ENCODE peak calls at places on chromosomes 5 and 9, in four cellular contexts. P is GM12878, B is K562, L is SK-N-SH. U is an unnamed sample.

GRCh38 chr9:90864779-90865178 is 63.2 kb downstream of the SYK start:
- DNase-seq in L (no peak), B (no peak), P (no peak), U (no peak)

GRCh38 chr9:115691686-115692085 is 461.9 kb upstream of the PAPPA start:
- DNase-seq in B (no peak), L (no peak), P (no peak), U (no peak)

GRCh38 chr9:137357166-137357565 is 55.1 kb upstream of the NRARP start:
- DNase-seq in L (no peak), P (no peak), B (no peak), U (no peak)

GRCh38 chr5:170138273-170138672 is 32.6 kb downstream of the FOXI1 start:
- DNase-seq in P (no peak), L (no peak), B (no peak), U (no peak)

GRCh38 chr9:125701351-125701750 is 5.7 kb downstream of the MAPKAP1 start:
- DNase-seq in B (no peak), P (no peak), L (no peak), U (no peak)

GRCh38 chr5:95701074-95701473 is 18.3 kb upstream of the SPATA9 start:
- DNase-seq in P (no peak), L (peak; percentile 44), B (no peak), U (no peak)

GRCh38 chr5:873328-873727 is 19.3 kb downstream of the BRD9 start:
- DNase-seq in B (no peak), L (no peak), P (peak; percentile 9), U (no peak)

GRCh38 chr5:109653840-109654239 is 35.9 kb upstream of the MAN2A1 start:
- DNase-seq in L (no peak), P (no peak), B (no peak), U (no peak)

GRCh38 chr9:69195681-69196080 is 21.6 kb downstream of the TJP2 start:
- DNase-seq in B (no peak), P (no peak), L (no peak), U (no peak)

GRCh38 chr5:63820557-63820956 is 141.7 kb downstream of the HTR1A start:
- DNase-seq in P (no peak), B (no peak), L (no peak), U (no peak)

GRCh38 chr9:138047469-138048040 is 170.0 kb downstream of the CACNA1B start:
- DNase-seq in B (no peak), L (peak; percentile 7), P (no peak), U (no peak)

GRCh38 chr5:67268233-67269011 is 71.8 kb upstream of the CD180 start:
- DNase-seq in B (no peak), L (peak; percentile 72), P (no peak), U (peak; percentile 62)

GRCh38 chr5:9888517-9888916 is 258.4 kb upstream of the TAS2R1 start:
- DNase-seq in B (no peak), P (no peak), L (no peak), U (no peak)

GRCh38 chr5:170746081-170746951 is 37.2 kb upstream of the GABRP start:
- DNase-seq in B (no peak), P (no peak), L (no peak), U (no peak)

GRCh38 chr9:78578016-78578555 is 281.2 kb downstream of the PSAT1 start:
- DNase-seq in P (no peak), B (no peak), L (no peak), U (no peak)

GRCh38 chr5:93582677-93583524 is at the start of gene NR2F1:
- DNase-seq in P (no peak), B (peak; percentile 79), L (peak; percentile 80), U (peak; percentile 99)

GRCh38 chr9:110797611-110798010 is 129.0 kb downstream of the MUSK start:
- DNase-seq in B (no peak), P (no peak), L (no peak), U (no peak)

GRCh38 chr9:110602281-110602680 is 22.7 kb upstream of the SVEP1 start:
- DNase-seq in B (no peak), P (no peak), L (no peak), U (no peak)

GRCh38 chr9:136533775-136534157 is 12.1 kb downstream of the NOTCH1 start:
- DNase-seq in B (no peak), P (no peak), L (no peak), U (no peak)

GRCh38 chr9:36949470-36949869 is 84.6 kb downstream of the PAX5 start:
- DNase-seq in P (no peak), L (no peak), B (no peak), U (no peak)

GRCh38 chr5:167814828-167815227 is 476.6 kb upstream of the WWC1 start:
- DNase-seq in P (no peak), B (no peak), L (no peak), U (no peak)

GRCh38 chr5:16539169-16539666 is 73.6 kb upstream of the ZNF622 start:
- DNase-seq in L (no peak), P (no peak), B (no peak), U (peak; percentile 57)

GRCh38 chr9:2055203-2055658 is 40.1 kb downstream of the SMARCA2 start:
- DNase-seq in P (peak; percentile 77), B (no peak), L (no peak), U (no peak)

GRCh38 chr5:117794847-117795246 is 1193.5 kb downstream of the DTWD2 start:
- DNase-seq in P (no peak), B (no peak), L (no peak), U (no peak)

GRCh38 chr5:91490340-91490739 is 107.2 kb upstream of the ARRDC3 start:
- DNase-seq in L (no peak), P (no peak), B (no peak), U (no peak)

GRCh38 chr9:137083418-137084004 is 3.3 kb upstream of the MAN1B1 start:
- DNase-seq in L (no peak), P (peak; percentile 66), B (peak; percentile 80), U (peak; percentile 70)

GRCh38 chr5:125311743-125312142 is 565.3 kb upstream of the ZNF608 start:
- DNase-seq in B (no peak), P (no peak), L (no peak), U (no peak)

GRCh38 chr5:52269853-52270252 is 517.9 kb upstream of the ITGA1 start:
- DNase-seq in P (no peak), B (no peak), L (no peak), U (no peak)

GRCh38 chr5:130337179-130337888 is 433.1 kb downstream of the CHSY3 start:
- DNase-seq in L (no peak), P (no peak), B (no peak), U (no peak)

GRCh38 chr5:112195924-112196323 is 223.2 kb downstream of the EPB41L4A start:
- DNase-seq in B (no peak), P (no peak), L (no peak), U (no peak)

GRCh38 chr5:36180556-36181350 is 28.8 kb downstream of the SKP2 start:
- DNase-seq in B (no peak), P (no peak), L (no peak), U (peak; percentile 88)

GRCh38 chr5:73188764-73189521 is 15.9 kb downstream of the TMEM174 start:
- DNase-seq in L (no peak), P (no peak), B (peak; percentile 8), U (no peak)

DNA sequence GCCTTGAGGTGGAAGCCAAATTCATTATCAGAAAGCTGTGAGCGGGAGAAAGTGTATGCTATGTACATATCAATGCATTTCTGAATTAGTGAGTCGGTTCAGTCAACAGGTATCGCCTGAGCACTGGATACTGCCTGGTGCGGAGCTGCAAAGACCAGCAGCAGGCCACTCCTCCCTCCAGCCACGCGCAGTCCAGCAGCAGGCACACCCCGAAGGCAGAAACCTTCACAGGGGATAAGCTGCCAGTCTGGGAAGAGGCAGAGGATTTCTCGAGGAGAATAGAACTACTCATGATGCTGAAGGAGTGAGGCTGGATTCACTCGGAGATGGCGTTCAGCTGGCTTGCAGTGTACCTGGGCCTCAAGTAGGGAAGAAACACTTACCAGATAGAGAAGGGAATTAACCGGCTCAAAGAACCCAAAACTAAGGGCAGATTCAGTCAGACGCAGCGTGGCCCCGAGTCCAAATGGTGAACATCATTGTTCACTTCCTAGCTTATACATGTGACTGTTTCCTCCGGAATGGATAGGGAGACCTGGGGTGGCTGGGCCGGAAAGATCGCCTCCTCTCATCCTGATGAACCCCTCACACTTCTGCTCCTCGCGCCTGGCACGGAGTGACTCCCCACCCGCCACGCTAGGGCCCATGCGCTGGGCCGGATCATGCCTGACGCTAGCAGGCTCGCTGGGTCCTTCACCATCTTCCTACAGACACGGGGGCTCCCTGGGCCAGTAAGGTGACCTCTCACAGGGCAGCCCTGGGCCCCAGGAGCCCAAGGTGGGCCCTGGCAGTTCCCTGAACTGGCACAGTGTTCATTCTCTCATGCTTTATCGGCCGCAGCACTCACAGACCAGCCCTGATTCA is 78.1 kb upstream of the SPATA31C2 start:
- DNase-seq in P (no peak), B (no peak), L (no peak), U (no peak)
- TF ChIP-seq TAF1 in P (no peak), B (no peak), L (no peak), U (no peak)

DNA sequence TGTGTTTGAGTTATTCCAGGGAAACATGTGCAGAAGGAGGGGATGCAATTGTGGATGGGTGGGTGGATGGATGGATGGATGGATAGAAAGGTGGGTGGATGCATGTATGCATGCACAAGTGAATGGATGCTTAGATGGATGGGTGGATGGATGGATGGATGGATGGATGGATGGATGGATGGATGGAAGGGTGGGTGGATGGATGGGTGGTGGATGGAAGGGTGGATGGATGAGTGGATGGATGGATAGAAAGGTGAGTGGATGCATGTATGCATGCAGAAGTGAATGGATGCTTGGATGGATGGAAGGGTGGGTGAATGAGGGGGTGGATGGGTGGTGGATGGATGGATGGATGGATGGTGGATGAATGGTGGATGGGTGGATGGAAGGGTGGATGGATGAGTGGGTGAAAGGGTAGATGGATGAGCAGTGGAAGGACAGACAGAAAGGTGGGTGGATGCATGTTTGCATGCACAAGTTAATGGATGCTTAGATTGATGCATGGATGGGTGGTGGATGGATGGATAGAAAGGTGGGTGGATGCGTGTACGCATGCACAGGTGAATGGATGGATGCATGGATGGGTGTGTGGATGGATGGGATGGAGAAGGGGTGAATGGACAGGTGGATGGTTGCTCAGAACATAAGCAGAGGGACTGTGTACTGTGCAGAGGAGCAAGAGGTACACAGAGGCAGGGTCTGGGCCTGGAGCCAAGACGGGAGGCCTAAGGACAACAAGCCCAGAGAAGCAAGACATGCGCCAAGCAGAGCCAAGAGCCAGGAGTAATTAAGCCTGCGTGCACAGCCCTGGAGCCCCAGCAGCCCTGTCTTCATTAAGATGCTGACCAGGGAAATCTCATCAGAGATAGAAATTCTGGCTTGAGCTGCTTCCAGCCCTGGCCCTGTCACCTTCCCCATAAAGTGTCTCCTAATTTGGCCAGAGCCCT is 84.6 kb upstream of the PPP1R26 start:
- DNase-seq in P (no peak), B (no peak), L (no peak), U (no peak)
- TF ChIP-seq FOXM1 in P (no peak), B (no peak), L (no peak), U (no peak)

GRCh38 chr9:96875460-96876142 is 21.3 kb upstream of the ZNF782 start:
- DNase-seq in B (no peak), P (peak; percentile 51), L (peak; percentile 88), U (peak; percentile 96)
- TF ChIP-seq TAF1 in B (no peak), P (no peak), L (no peak), U (peak; percentile 29)

DNA sequence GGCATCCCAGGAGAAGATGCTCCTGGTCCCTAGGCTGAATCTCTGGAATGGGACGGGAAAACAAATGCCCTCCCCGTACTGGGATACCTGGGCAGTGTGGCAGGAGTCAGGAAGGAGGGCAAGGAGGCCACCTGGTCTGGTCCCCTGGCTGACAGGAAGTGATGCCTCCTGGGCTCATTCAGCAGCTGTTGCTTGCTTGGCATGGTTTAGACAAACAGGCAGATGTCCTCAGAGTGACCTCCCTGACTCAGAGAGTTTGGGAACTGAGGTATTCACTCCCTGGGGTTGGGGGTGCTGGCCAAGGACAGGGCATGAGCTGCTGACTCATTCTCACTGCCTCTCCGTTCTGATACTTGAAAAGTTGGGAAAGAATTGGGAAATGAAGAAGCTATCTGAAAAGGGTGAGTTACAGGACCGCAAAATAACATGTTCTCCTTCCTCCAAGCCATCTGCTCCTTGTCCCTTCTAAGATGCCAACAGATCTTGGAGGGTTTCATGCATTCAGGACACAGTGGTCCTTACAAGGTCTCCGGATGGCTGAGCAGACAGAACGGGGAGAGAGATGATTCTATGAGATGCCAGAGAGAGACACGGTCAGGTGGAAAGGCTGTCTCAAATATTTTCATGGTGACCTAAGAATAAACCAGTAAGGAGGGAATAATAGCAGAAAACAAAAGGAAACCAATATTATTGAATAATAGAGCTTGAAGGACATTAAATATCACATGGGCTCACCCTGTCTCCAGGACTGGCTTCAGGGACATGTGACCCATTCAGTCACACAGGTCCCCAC is 534.5 kb downstream of the BNC2 start:
- DNase-seq in B (no peak), L (peak; percentile 28), P (no peak), U (no peak)
- TF ChIP-seq FOXM1 in B (no peak), L (peak; percentile 50), P (no peak), U (no peak)

U was measured in HepG2.